ENCODE peak calls at places on chromosome 10, in five cellular contexts. O is upper lobe of left lung, X is K562, S is HepG2, T is GM12878. U is an unnamed sample.

GRCh38 chr10:71584461-71584860 is 135.1 kb downstream of the C10orf105 start:
- ATAC-seq in X (no peak), S (no peak), T (no peak), O (no peak), U (no peak)

GRCh38 chr10:88390041-88390440 is 193.1 kb downstream of the RNLS start:
- ATAC-seq in O (no peak), X (no peak), S (no peak), T (no peak), U (no peak)

GRCh38 chr10:85032981-85033380 is 704.6 kb downstream of the CCSER2 start:
- ATAC-seq in T (no peak), O (no peak), S (no peak), X (no peak), U (no peak)

GRCh38 chr10:128173383-128173782 is 47.2 kb upstream of the MKI67 start:
- ATAC-seq in S (no peak), X (no peak), O (no peak), T (no peak), U (no peak)

GRCh38 chr10:5811387-5811821 is 1.8 kb downstream of the GDI2 start:
- ATAC-seq in O (no peak), T (no peak), S (no peak), X (no peak), U (no peak)

GRCh38 chr10:30587522-30588031 is 42.0 kb downstream of the LYZL2 start:
- ATAC-seq in S (peak; percentile 66), X (peak; percentile 25), T (peak; percentile 92), O (peak; percentile 55), U (no peak)

GRCh38 chr10:21810582-21811244 is 192.8 kb downstream of the DNAJC1 start:
- ATAC-seq in O (no peak), T (no peak), S (no peak), X (peak; percentile 40), U (no peak)

GRCh38 chr10:44065788-44066075 is 319.2 kb downstream of the CXCL12 start:
- ATAC-seq in O (no peak), T (no peak), X (no peak), S (no peak), U (peak; percentile 26)

GRCh38 chr10:133388973-133389818 is 4.8 kb upstream of the MTG1 start:
- ATAC-seq in O (no peak), T (peak; percentile 85), X (peak; percentile 73), S (no peak), U (no peak)

GRCh38 chr10:12872577-12872976 is 128.9 kb downstream of the CCDC3 start:
- ATAC-seq in X (no peak), T (no peak), S (no peak), O (no peak), U (no peak)

GRCh38 chr10:103145860-103146466 is 47.1 kb downstream of the NT5C2 start:
- ATAC-seq in S (no peak), T (no peak), O (no peak), X (peak; percentile 36), U (peak; percentile 76)

GRCh38 chr10:48442090-48442808 is 135.8 kb downstream of the MAPK8 start:
- ATAC-seq in S (no peak), T (no peak), X (no peak), O (no peak), U (no peak)

GRCh38 chr10:62858364-62858763 is 42.2 kb upstream of the EGR2 start:
- ATAC-seq in T (no peak), O (peak; percentile 72), S (peak; percentile 53), X (peak; percentile 71), U (no peak)

GRCh38 chr10:102780246-102780645 is 36.5 kb downstream of the WBP1L start:
- ATAC-seq in O (no peak), S (no peak), X (no peak), T (no peak), U (no peak)

GRCh38 chr10:17003151-17003550 is 126.5 kb downstream of the CUBN start:
- ATAC-seq in X (peak; percentile 98), O (no peak), S (no peak), T (peak; percentile 46), U (no peak)

GRCh38 chr10:77608281-77608680 is 29.3 kb downstream of the KCNMA1 start:
- ATAC-seq in T (no peak), X (no peak), O (no peak), S (no peak), U (no peak)

GRCh38 chr10:29681700-29682444 is 47.1 kb upstream of the SVIL start:
- ATAC-seq in X (no peak), T (peak; percentile 96), S (no peak), O (peak; percentile 91), U (peak; percentile 48)

GRCh38 chr10:84166620-84167288 is 6.8 kb upstream of the GPR15LG start:
- ATAC-seq in X (no peak), T (peak; percentile 71), S (no peak), O (peak; percentile 40), U (no peak)

GRCh38 chr10:66671562-66671961 is 254.3 kb upstream of the LRRTM3 start:
- ATAC-seq in O (no peak), X (no peak), T (no peak), S (no peak), U (no peak)

GRCh38 chr10:45409782-45410181 is 35.8 kb downstream of the ALOX5 start:
- ATAC-seq in X (peak; percentile 49), T (no peak), O (no peak), S (no peak), U (no peak)

GRCh38 chr10:45410489-45410806 is 36.4 kb downstream of the ALOX5 start:
- ATAC-seq in S (no peak), T (no peak), X (peak; percentile 47), O (no peak), U (no peak)

GRCh38 chr10:45408421-45409319 is 34.7 kb downstream of the ALOX5 start:
- ATAC-seq in O (no peak), S (no peak), T (no peak), X (peak; percentile 74), U (peak; percentile 28)

GRCh38 chr10:45411607-45411940 is 37.6 kb downstream of the ALOX5 start:
- ATAC-seq in S (no peak), T (no peak), O (no peak), X (no peak), U (no peak)

GRCh38 chr10:45410807-45411606 is 37.0 kb downstream of the ALOX5 start:
- ATAC-seq in T (no peak), O (no peak), X (peak; percentile 93), S (no peak), U (no peak)
- H3K36me3 ChIP-seq in T (no peaks in the 10 kb centered on the region), O (no peaks in the 10 kb centered on the region), X (no peaks in the 10 kb centered on the region), S (no peaks in the 10 kb centered on the region), U (no peaks in the 10 kb centered on the region)

GRCh38 chr10:91220194-91220953 is at the start of gene PCGF5:
- ATAC-seq in O (peak; percentile 99), T (peak; percentile 99), S (peak; percentile 94), X (peak; percentile 98), U (peak; percentile 99)
- TF ChIP-seq EP300 in O (no peak), T (no peak), S (no peak), X (peak; percentile 92), U (no peak)

GRCh38 chr10:104259456-104259855 is 4.8 kb downstream of the GSTO1 start:
- ATAC-seq in X (no peak), O (no peak), S (no peak), T (no peak), U (no peak)
- H3K36me3 ChIP-seq in X (peaks cover 86% of the 10 kb centered on the region), O (peaks cover 72% of the 10 kb centered on the region), S (peaks cover 7% of the 10 kb centered on the region), T (no peaks in the 10 kb centered on the region), U (peaks cover 64% of the 10 kb centered on the region)

DNA sequence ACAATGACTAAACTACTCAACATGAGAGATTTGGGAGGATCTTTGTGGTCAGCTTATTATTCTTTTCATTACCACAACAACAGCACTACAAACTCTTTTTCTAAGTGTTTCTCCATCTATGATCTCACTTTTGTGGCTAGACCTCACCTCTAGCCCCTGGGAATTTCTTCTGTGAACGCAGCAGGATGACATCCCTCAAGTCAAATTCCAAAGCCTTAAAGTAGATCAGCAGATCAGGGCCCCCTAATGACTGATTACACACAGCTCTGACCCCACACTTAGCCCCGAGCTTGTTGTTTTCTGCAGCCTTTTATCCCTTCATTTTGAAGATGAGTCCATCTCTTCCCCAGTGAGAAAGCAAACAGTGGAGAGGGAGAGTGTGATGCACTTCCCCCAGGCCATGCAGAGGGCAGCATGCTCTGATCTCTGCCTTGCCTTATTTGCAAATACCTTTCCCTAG is 27.3 kb downstream of the TFAM start:
- ATAC-seq in X (no peak), S (peak; percentile 82), O (no peak), T (no peak), U (no peak)
- TF ChIP-seq EP300 in X (no peak), S (no peak), O (no peak), T (no peak), U (no peak)

DNA sequence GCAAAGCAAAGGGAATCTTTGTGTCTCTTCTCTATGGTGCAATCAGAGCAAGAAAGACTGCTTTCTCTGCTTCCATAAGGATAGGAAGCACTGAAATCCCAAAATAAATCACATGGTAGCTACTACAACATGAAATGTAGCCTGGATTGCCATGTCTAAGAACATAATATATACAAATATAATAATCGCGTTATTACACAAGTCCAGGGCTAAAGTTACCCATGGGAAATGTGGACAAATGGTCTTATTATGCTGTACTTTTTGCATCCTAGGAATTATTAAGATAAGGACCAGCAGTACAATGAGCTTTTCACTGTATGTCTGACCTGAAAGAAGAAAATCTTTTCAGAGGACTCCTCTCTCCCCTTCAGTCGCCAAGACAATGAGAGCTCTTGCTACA is 23.5 kb upstream of the PPP3CB start:
- ATAC-seq in O (no peak), S (no peak), T (no peak), X (no peak), U (no peak)
- H3K36me3 ChIP-seq in O (peaks cover 87% of the 10 kb centered on the region), S (peaks cover 23% of the 10 kb centered on the region), T (no peaks in the 10 kb centered on the region), X (peaks cover 17% of the 10 kb centered on the region), U (peaks cover 19% of the 10 kb centered on the region)

GRCh38 chr10:115379064-115379463 is 285.9 kb downstream of the ATRNL1 start:
- ATAC-seq in T (no peak), X (no peak), S (no peak), O (no peak), U (no peak)
- TF ChIP-seq EP300 in T (no peak), X (no peak), S (no peak), O (no peak), U (no peak)

GRCh38 chr10:106655165-106655564 is 509.3 kb downstream of the SORCS1 start:
- ATAC-seq in O (no peak), X (no peak), T (peak; percentile 66), S (no peak), U (no peak)
- H3K36me3 ChIP-seq in O (no peaks in the 10 kb centered on the region), X (no peaks in the 10 kb centered on the region), T (no peaks in the 10 kb centered on the region), S (no peaks in the 10 kb centered on the region), U (no peaks in the 10 kb centered on the region)

DNA sequence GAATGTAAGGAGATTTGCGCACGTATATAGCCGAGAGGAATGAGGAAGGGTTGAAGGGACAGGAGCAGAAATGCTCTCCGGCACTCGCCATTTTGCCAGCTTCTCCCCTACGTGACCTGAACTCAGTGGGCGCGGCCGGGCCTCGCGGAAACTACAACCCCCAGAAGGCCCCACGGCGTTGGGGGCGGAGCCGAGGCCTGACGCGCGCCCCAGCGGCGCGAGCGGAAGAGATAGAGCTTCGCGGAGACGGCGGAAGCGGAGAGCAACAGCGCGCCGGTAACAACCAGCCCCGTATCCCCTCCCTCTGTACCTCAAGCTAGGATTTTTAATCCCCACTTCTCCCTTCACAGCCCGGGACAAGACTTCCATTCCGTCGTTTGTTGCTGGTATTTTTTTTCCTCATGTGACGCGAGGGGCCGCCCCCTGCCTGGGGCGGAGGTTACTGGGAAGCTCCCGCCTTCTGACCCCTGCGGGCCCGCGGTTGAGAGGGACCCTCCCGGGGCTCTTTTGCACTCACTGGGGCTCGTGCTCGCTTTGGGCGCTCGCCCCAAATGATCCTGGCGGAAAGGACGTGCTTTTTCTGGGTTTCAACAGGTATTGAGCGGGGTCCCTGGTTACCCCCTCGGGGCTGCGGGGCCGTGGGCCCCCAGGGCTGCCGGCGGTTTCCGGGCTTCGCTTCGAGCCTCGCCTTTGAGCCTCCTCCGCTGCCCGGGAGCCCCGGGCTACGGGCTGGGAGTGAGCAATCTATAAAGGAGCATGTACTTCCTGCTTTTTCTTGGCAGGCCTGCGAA is at the start of gene R3HCC1L:
- ATAC-seq in O (peak; percentile 98), S (peak; percentile 97), X (peak; percentile 98), T (peak; percentile 93), U (peak; percentile 99)
- TF ChIP-seq EP300 in O (no peak), S (no peak), X (no peak), T (peak; percentile 9), U (no peak)

GRCh38 chr10:31906039-31906438 is 22.6 kb downstream of the ARHGAP12 start:
- ATAC-seq in O (no peak), X (peak; percentile 45), T (no peak), S (no peak), U (no peak)
- H3K36me3 ChIP-seq in O (peaks cover 13% of the 10 kb centered on the region), X (peaks cover 13% of the 10 kb centered on the region), T (peaks cover 1% of the 10 kb centered on the region), S (peaks cover 16% of the 10 kb centered on the region), U (no peaks in the 10 kb centered on the region)